ENCODE peak calls at places on chromosomes 3 and 15, in nine cellular contexts. One of them, this sample, is unnamed.

GRCh38 chr15:47708116-47708515 is 9.2 kb upstream of the SEMA6D start:
- DNase-seq in EL: no peak
- DNase-seq in AG09319: no peak
- DNase-seq in Jurkat, Clone E6-1: no peak
- DNase-seq in NCI-H1092: no peak
- DNase-seq in type B pancreatic cell: no peak
- DNase-seq in upper lobe of left lung: no peak
- DNase-seq in activated CD8-positive, alpha-beta memory T cell treated with anti-CD3 and anti-CD28 coated beads for 4 hours: no peak
- DNase-seq in naive thymus-derived CD8-positive, alpha-beta T cell: no peak
- DNase-seq in this sample: no peak

GRCh38 chr15:95252404-95252803 is 1021.0 kb downstream of the MCTP2 start:
- DNase-seq in EL: no peak
- DNase-seq in AG09319: no peak
- DNase-seq in Jurkat, Clone E6-1: no peak
- DNase-seq in NCI-H1092: no peak
- DNase-seq in type B pancreatic cell: no peak
- DNase-seq in upper lobe of left lung: no peak
- DNase-seq in activated CD8-positive, alpha-beta memory T cell treated with anti-CD3 and anti-CD28 coated beads for 4 hours: no peak
- DNase-seq in naive thymus-derived CD8-positive, alpha-beta T cell: no peak
- DNase-seq in this sample: no peak

GRCh38 chr3:36743821-36744220 is 20.5 kb downstream of the DCLK3 start:
- DNase-seq in EL: no peak
- DNase-seq in AG09319: no peak
- DNase-seq in Jurkat, Clone E6-1: no peak
- DNase-seq in NCI-H1092: no peak
- DNase-seq in type B pancreatic cell: no peak
- DNase-seq in upper lobe of left lung: no peak
- DNase-seq in activated CD8-positive, alpha-beta memory T cell treated with anti-CD3 and anti-CD28 coated beads for 4 hours: no peak
- DNase-seq in naive thymus-derived CD8-positive, alpha-beta T cell: no peak
- DNase-seq in this sample: no peak

GRCh38 chr3:194313642-194314430 is 37.3 kb downstream of the CPN2 start:
- DNase-seq in EL: no peak
- DNase-seq in AG09319: no peak
- DNase-seq in Jurkat, Clone E6-1: no peak
- DNase-seq in NCI-H1092: no peak
- DNase-seq in type B pancreatic cell: no peak
- DNase-seq in upper lobe of left lung: no peak
- DNase-seq in activated CD8-positive, alpha-beta memory T cell treated with anti-CD3 and anti-CD28 coated beads for 4 hours: no peak
- DNase-seq in naive thymus-derived CD8-positive, alpha-beta T cell: no peak
- DNase-seq in this sample: no peak

GRCh38 chr15:22850055-22850454 is 11.6 kb downstream of the NIPA2 start:
- DNase-seq in EL: peak; percentile 25
- DNase-seq in AG09319: no peak
- DNase-seq in Jurkat, Clone E6-1: no peak
- DNase-seq in NCI-H1092: no peak
- DNase-seq in type B pancreatic cell: no peak
- DNase-seq in upper lobe of left lung: no peak
- DNase-seq in activated CD8-positive, alpha-beta memory T cell treated with anti-CD3 and anti-CD28 coated beads for 4 hours: no peak
- DNase-seq in naive thymus-derived CD8-positive, alpha-beta T cell: no peak
- DNase-seq in this sample: no peak

GRCh38 chr3:106534206-106534605 is 665.4 kb upstream of the CBLB start:
- DNase-seq in EL: peak; percentile 33
- DNase-seq in AG09319: no peak
- DNase-seq in Jurkat, Clone E6-1: peak; percentile 84
- DNase-seq in NCI-H1092: no peak
- DNase-seq in type B pancreatic cell: no peak
- DNase-seq in upper lobe of left lung: peak; percentile 24
- DNase-seq in activated CD8-positive, alpha-beta memory T cell treated with anti-CD3 and anti-CD28 coated beads for 4 hours: peak; percentile 31
- DNase-seq in naive thymus-derived CD8-positive, alpha-beta T cell: no peak
- DNase-seq in this sample: no peak

GRCh38 chr3:67719333-67719732 is 64.9 kb upstream of the SUCLG2 start:
- DNase-seq in EL: peak; percentile 89
- DNase-seq in AG09319: no peak
- DNase-seq in Jurkat, Clone E6-1: no peak
- DNase-seq in NCI-H1092: no peak
- DNase-seq in type B pancreatic cell: no peak
- DNase-seq in upper lobe of left lung: no peak
- DNase-seq in activated CD8-positive, alpha-beta memory T cell treated with anti-CD3 and anti-CD28 coated beads for 4 hours: no peak
- DNase-seq in naive thymus-derived CD8-positive, alpha-beta T cell: no peak
- DNase-seq in this sample: no peak

GRCh38 chr3:95272791-95273190 is 1209.9 kb downstream of the NSUN3 start:
- DNase-seq in EL: no peak
- DNase-seq in AG09319: no peak
- DNase-seq in Jurkat, Clone E6-1: no peak
- DNase-seq in NCI-H1092: no peak
- DNase-seq in type B pancreatic cell: no peak
- DNase-seq in upper lobe of left lung: no peak
- DNase-seq in activated CD8-positive, alpha-beta memory T cell treated with anti-CD3 and anti-CD28 coated beads for 4 hours: no peak
- DNase-seq in naive thymus-derived CD8-positive, alpha-beta T cell: no peak
- DNase-seq in this sample: no peak

GRCh38 chr3:170740726-170741591 is 129.0 kb downstream of the RPL22L1 start:
- DNase-seq in EL: peak; percentile 88
- DNase-seq in AG09319: peak; percentile 82
- DNase-seq in Jurkat, Clone E6-1: no peak
- DNase-seq in NCI-H1092: peak; percentile 3
- DNase-seq in type B pancreatic cell: no peak
- DNase-seq in upper lobe of left lung: no peak
- DNase-seq in activated CD8-positive, alpha-beta memory T cell treated with anti-CD3 and anti-CD28 coated beads for 4 hours: no peak
- DNase-seq in naive thymus-derived CD8-positive, alpha-beta T cell: no peak
- DNase-seq in this sample: peak; percentile 63

GRCh38 chr15:34109775-34110663 is 8.1 kb downstream of the PGBD4 start:
- DNase-seq in EL: peak; percentile 50
- DNase-seq in AG09319: no peak
- DNase-seq in Jurkat, Clone E6-1: peak; percentile 35
- DNase-seq in NCI-H1092: peak; percentile 5
- DNase-seq in type B pancreatic cell: no peak
- DNase-seq in upper lobe of left lung: no peak
- DNase-seq in activated CD8-positive, alpha-beta memory T cell treated with anti-CD3 and anti-CD28 coated beads for 4 hours: no peak
- DNase-seq in naive thymus-derived CD8-positive, alpha-beta T cell: no peak
- DNase-seq in this sample: no peak

GRCh38 chr15:81511160-81511559 is 137.1 kb upstream of the TMC3 start:
- DNase-seq in EL: peak; percentile 23
- DNase-seq in AG09319: no peak
- DNase-seq in Jurkat, Clone E6-1: no peak
- DNase-seq in NCI-H1092: no peak
- DNase-seq in type B pancreatic cell: no peak
- DNase-seq in upper lobe of left lung: no peak
- DNase-seq in activated CD8-positive, alpha-beta memory T cell treated with anti-CD3 and anti-CD28 coated beads for 4 hours: no peak
- DNase-seq in naive thymus-derived CD8-positive, alpha-beta T cell: no peak
- DNase-seq in this sample: no peak

GRCh38 chr15:80010131-80010673 is 39.2 kb upstream of the BCL2A1 start:
- DNase-seq in EL: peak; percentile 20
- DNase-seq in AG09319: no peak
- DNase-seq in Jurkat, Clone E6-1: no peak
- DNase-seq in NCI-H1092: peak; percentile 50
- DNase-seq in type B pancreatic cell: no peak
- DNase-seq in upper lobe of left lung: peak; percentile 54
- DNase-seq in activated CD8-positive, alpha-beta memory T cell treated with anti-CD3 and anti-CD28 coated beads for 4 hours: no peak
- DNase-seq in naive thymus-derived CD8-positive, alpha-beta T cell: no peak
- DNase-seq in this sample: no peak

GRCh38 chr15:95734422-95735316 is 595.8 kb upstream of the NR2F2 start:
- DNase-seq in EL: no peak
- DNase-seq in AG09319: no peak
- DNase-seq in Jurkat, Clone E6-1: peak; percentile 14
- DNase-seq in NCI-H1092: no peak
- DNase-seq in type B pancreatic cell: no peak
- DNase-seq in upper lobe of left lung: no peak
- DNase-seq in activated CD8-positive, alpha-beta memory T cell treated with anti-CD3 and anti-CD28 coated beads for 4 hours: no peak
- DNase-seq in naive thymus-derived CD8-positive, alpha-beta T cell: no peak
- DNase-seq in this sample: no peak

GRCh38 chr3:71601811-71602210 is 18.3 kb upstream of the FOXP1 start:
- DNase-seq in EL: peak; percentile 84
- DNase-seq in AG09319: no peak
- DNase-seq in Jurkat, Clone E6-1: no peak
- DNase-seq in NCI-H1092: no peak
- DNase-seq in type B pancreatic cell: no peak
- DNase-seq in upper lobe of left lung: no peak
- DNase-seq in activated CD8-positive, alpha-beta memory T cell treated with anti-CD3 and anti-CD28 coated beads for 4 hours: no peak
- DNase-seq in naive thymus-derived CD8-positive, alpha-beta T cell: no peak
- DNase-seq in this sample: no peak

GRCh38 chr3:49602877-49603411 is 48.7 kb downstream of the BSN start:
- DNase-seq in EL: no peak
- DNase-seq in AG09319: no peak
- DNase-seq in Jurkat, Clone E6-1: peak; percentile 39
- DNase-seq in NCI-H1092: no peak
- DNase-seq in type B pancreatic cell: peak; percentile 65
- DNase-seq in upper lobe of left lung: no peak
- DNase-seq in activated CD8-positive, alpha-beta memory T cell treated with anti-CD3 and anti-CD28 coated beads for 4 hours: peak; percentile 58
- DNase-seq in naive thymus-derived CD8-positive, alpha-beta T cell: peak; percentile 25
- DNase-seq in this sample: no peak

GRCh38 chr3:13557926-13558325 is 9.0 kb downstream of the FBLN2 start:
- DNase-seq in EL: no peak
- DNase-seq in AG09319: no peak
- DNase-seq in Jurkat, Clone E6-1: no peak
- DNase-seq in NCI-H1092: no peak
- DNase-seq in type B pancreatic cell: no peak
- DNase-seq in upper lobe of left lung: no peak
- DNase-seq in activated CD8-positive, alpha-beta memory T cell treated with anti-CD3 and anti-CD28 coated beads for 4 hours: no peak
- DNase-seq in naive thymus-derived CD8-positive, alpha-beta T cell: no peak
- DNase-seq in this sample: no peak

GRCh38 chr15:40038267-40038653 is 721 bp downstream of the SRP14 start:
- DNase-seq in EL: peak; percentile 41
- DNase-seq in AG09319: no peak
- DNase-seq in Jurkat, Clone E6-1: no peak
- DNase-seq in NCI-H1092: no peak
- DNase-seq in type B pancreatic cell: no peak
- DNase-seq in upper lobe of left lung: no peak
- DNase-seq in activated CD8-positive, alpha-beta memory T cell treated with anti-CD3 and anti-CD28 coated beads for 4 hours: no peak
- DNase-seq in naive thymus-derived CD8-positive, alpha-beta T cell: no peak
- DNase-seq in this sample: no peak

GRCh38 chr3:37271636-37272035 is 97.3 kb upstream of the LRRFIP2 start:
- DNase-seq in EL: no peak
- DNase-seq in AG09319: no peak
- DNase-seq in Jurkat, Clone E6-1: no peak
- DNase-seq in NCI-H1092: no peak
- DNase-seq in type B pancreatic cell: no peak
- DNase-seq in upper lobe of left lung: no peak
- DNase-seq in activated CD8-positive, alpha-beta memory T cell treated with anti-CD3 and anti-CD28 coated beads for 4 hours: no peak
- DNase-seq in naive thymus-derived CD8-positive, alpha-beta T cell: no peak
- DNase-seq in this sample: no peak

GRCh38 chr3:120587326-120587840 is 8.8 kb upstream of the NDUFB4 start:
- DNase-seq in EL: no peak
- DNase-seq in AG09319: no peak
- DNase-seq in Jurkat, Clone E6-1: no peak
- DNase-seq in NCI-H1092: no peak
- DNase-seq in type B pancreatic cell: no peak
- DNase-seq in upper lobe of left lung: no peak
- DNase-seq in activated CD8-positive, alpha-beta memory T cell treated with anti-CD3 and anti-CD28 coated beads for 4 hours: no peak
- DNase-seq in naive thymus-derived CD8-positive, alpha-beta T cell: no peak
- DNase-seq in this sample: no peak

GRCh38 chr3:52216585-52217408 is 8.6 kb downstream of the TLR9 start:
- DNase-seq in EL: peak; percentile 64
- DNase-seq in AG09319: no peak
- DNase-seq in Jurkat, Clone E6-1: peak; percentile 70
- DNase-seq in NCI-H1092: peak; percentile 21
- DNase-seq in type B pancreatic cell: no peak
- DNase-seq in upper lobe of left lung: peak; percentile 87
- DNase-seq in activated CD8-positive, alpha-beta memory T cell treated with anti-CD3 and anti-CD28 coated beads for 4 hours: peak; percentile 45
- DNase-seq in naive thymus-derived CD8-positive, alpha-beta T cell: no peak
- DNase-seq in this sample: no peak

GRCh38 chr15:100919481-100920405 is 586 bp downstream of the LRRK1 start:
- DNase-seq in EL: peak; percentile 45
- DNase-seq in AG09319: no peak
- DNase-seq in Jurkat, Clone E6-1: no peak
- DNase-seq in NCI-H1092: no peak
- DNase-seq in type B pancreatic cell: no peak
- DNase-seq in upper lobe of left lung: no peak
- DNase-seq in activated CD8-positive, alpha-beta memory T cell treated with anti-CD3 and anti-CD28 coated beads for 4 hours: no peak
- DNase-seq in naive thymus-derived CD8-positive, alpha-beta T cell: no peak
- DNase-seq in this sample: no peak

GRCh38 chr15:52649686-52650085 is 29.5 kb downstream of the ATOSA start:
- DNase-seq in EL: no peak
- DNase-seq in AG09319: no peak
- DNase-seq in Jurkat, Clone E6-1: no peak
- DNase-seq in NCI-H1092: no peak
- DNase-seq in type B pancreatic cell: no peak
- DNase-seq in upper lobe of left lung: no peak
- DNase-seq in activated CD8-positive, alpha-beta memory T cell treated with anti-CD3 and anti-CD28 coated beads for 4 hours: no peak
- DNase-seq in naive thymus-derived CD8-positive, alpha-beta T cell: no peak
- DNase-seq in this sample: no peak

GRCh38 chr3:155019576-155019975 is 60.5 kb upstream of the MME start:
- DNase-seq in EL: peak; percentile 54
- DNase-seq in AG09319: no peak
- DNase-seq in Jurkat, Clone E6-1: no peak
- DNase-seq in NCI-H1092: no peak
- DNase-seq in type B pancreatic cell: no peak
- DNase-seq in upper lobe of left lung: peak; percentile 35
- DNase-seq in activated CD8-positive, alpha-beta memory T cell treated with anti-CD3 and anti-CD28 coated beads for 4 hours: no peak
- DNase-seq in naive thymus-derived CD8-positive, alpha-beta T cell: no peak
- DNase-seq in this sample: no peak

GRCh38 chr15:54915382-54915781 is 281.4 kb downstream of the RSL24D1 start:
- DNase-seq in EL: no peak
- DNase-seq in AG09319: no peak
- DNase-seq in Jurkat, Clone E6-1: no peak
- DNase-seq in NCI-H1092: no peak
- DNase-seq in type B pancreatic cell: no peak
- DNase-seq in upper lobe of left lung: no peak
- DNase-seq in activated CD8-positive, alpha-beta memory T cell treated with anti-CD3 and anti-CD28 coated beads for 4 hours: no peak
- DNase-seq in naive thymus-derived CD8-positive, alpha-beta T cell: no peak
- DNase-seq in this sample: no peak

GRCh38 chr3:36362973-36363372 is 17.3 kb upstream of the STAC start:
- DNase-seq in EL: peak; percentile 88
- DNase-seq in AG09319: peak; percentile 16
- DNase-seq in Jurkat, Clone E6-1: no peak
- DNase-seq in NCI-H1092: no peak
- DNase-seq in type B pancreatic cell: no peak
- DNase-seq in upper lobe of left lung: no peak
- DNase-seq in activated CD8-positive, alpha-beta memory T cell treated with anti-CD3 and anti-CD28 coated beads for 4 hours: no peak
- DNase-seq in naive thymus-derived CD8-positive, alpha-beta T cell: no peak
- DNase-seq in this sample: no peak

GRCh38 chr3:69848113-69848512 is 108.8 kb downstream of the MITF start:
- DNase-seq in EL: peak; percentile 57
- DNase-seq in AG09319: no peak
- DNase-seq in Jurkat, Clone E6-1: no peak
- DNase-seq in NCI-H1092: no peak
- DNase-seq in type B pancreatic cell: no peak
- DNase-seq in upper lobe of left lung: no peak
- DNase-seq in activated CD8-positive, alpha-beta memory T cell treated with anti-CD3 and anti-CD28 coated beads for 4 hours: no peak
- DNase-seq in naive thymus-derived CD8-positive, alpha-beta T cell: no peak
- DNase-seq in this sample: no peak

GRCh38 chr3:157239082-157239704 is 79.2 kb upstream of the CCNL1 start:
- DNase-seq in EL: peak; percentile 56
- DNase-seq in AG09319: no peak
- DNase-seq in Jurkat, Clone E6-1: peak; percentile 41
- DNase-seq in NCI-H1092: peak; percentile 36
- DNase-seq in type B pancreatic cell: no peak
- DNase-seq in upper lobe of left lung: peak; percentile 86
- DNase-seq in activated CD8-positive, alpha-beta memory T cell treated with anti-CD3 and anti-CD28 coated beads for 4 hours: peak; percentile 48
- DNase-seq in naive thymus-derived CD8-positive, alpha-beta T cell: peak; percentile 62
- DNase-seq in this sample: peak; percentile 47

GRCh38 chr15:98907921-98908490 is 99.6 kb downstream of the PGPEP1L start:
- DNase-seq in EL: no peak
- DNase-seq in AG09319: no peak
- DNase-seq in Jurkat, Clone E6-1: no peak
- DNase-seq in NCI-H1092: no peak
- DNase-seq in type B pancreatic cell: no peak
- DNase-seq in upper lobe of left lung: no peak
- DNase-seq in activated CD8-positive, alpha-beta memory T cell treated with anti-CD3 and anti-CD28 coated beads for 4 hours: no peak
- DNase-seq in naive thymus-derived CD8-positive, alpha-beta T cell: no peak
- DNase-seq in this sample: no peak